ENCODE peak calls at places on chromosomes 4 and X, in five cellular contexts. G is activated B cell treated with CpG ODN at 0.5 μM for 24 hours, I is AG09309, X is neural crest cell, M is HepG2. J is an unnamed sample.

GRCh38 chr4:14078311-14078710 is 450.8 kb upstream of the BOD1L1 start:
- DNase-seq in M (no peak), I (no peak), G (no peak), X (no peak), J (no peak)

GRCh38 chr4:10554694-10555093 is 97.5 kb upstream of the ZNF518B start:
- DNase-seq in I (peak; percentile 8), G (no peak), M (peak; percentile 38), X (peak; percentile 80), J (no peak)

GRCh38 chr4:8528713-8529112 is 51.5 kb upstream of the GPR78 start:
- DNase-seq in I (no peak), G (no peak), M (no peak), X (no peak), J (no peak)

GRCh38 chr4:2870098-2870497 is 26.5 kb downstream of the ADD1 start:
- DNase-seq in M (no peak), I (no peak), X (no peak), G (no peak), J (no peak)

GRCh38 chrX:132169554-132169953 is 41.7 kb upstream of the FRMD7 start:
- DNase-seq in M (peak; percentile 13), I (no peak), X (no peak), G (no peak), J (no peak)

GRCh38 chrX:13364230-13364629 is 44.4 kb upstream of the ATXN3L start:
- DNase-seq in M (no peak), G (no peak), X (no peak), I (no peak), J (no peak)

GRCh38 chr4:46329118-46329976 is 60.6 kb downstream of the GABRA2 start:
- DNase-seq in M (peak; percentile 46), G (no peak), X (peak; percentile 26), I (no peak), J (no peak)

GRCh38 chr4:94757192-94758140 is at the start of gene BMPR1B:
- DNase-seq in X (peak; percentile 42), I (peak; percentile 35), M (no peak), G (no peak), J (no peak)

GRCh38 chr4:123351713-123352112 is 44.9 kb upstream of the SPRY1 start:
- DNase-seq in G (no peak), M (no peak), I (no peak), X (no peak), J (no peak)

GRCh38 chr4:22434895-22435294 is 81.0 kb downstream of the ADGRA3 start:
- DNase-seq in I (peak; percentile 10), G (no peak), M (peak; percentile 59), X (peak; percentile 18), J (no peak)

GRCh38 chr4:17809667-17810066 is 890 bp downstream of the DCAF16 start:
- DNase-seq in M (peak; percentile 4), G (no peak), I (no peak), X (no peak), J (no peak)

GRCh38 chr4:124322234-124322831 is 390.2 kb downstream of the ANKRD50 start:
- DNase-seq in X (no peak), M (peak; percentile 8), G (no peak), I (no peak), J (no peak)

GRCh38 chr4:26174033-26174432 is 146.8 kb upstream of the RBPJ start:
- DNase-seq in G (no peak), I (no peak), M (no peak), X (no peak), J (no peak)

GRCh38 chr4:77881460-77882295 is 19.0 kb downstream of the MRPL1 start:
- DNase-seq in G (no peak), X (no peak), I (no peak), M (peak; percentile 80), J (no peak)

GRCh38 chrX:23901805-23902204 is 5.9 kb downstream of the APOO start:
- DNase-seq in I (no peak), X (peak; percentile 34), M (peak; percentile 77), G (no peak), J (no peak)

GRCh38 chr4:2837110-2837903 is 6.3 kb upstream of the ADD1 start:
- DNase-seq in G (no peak), I (no peak), M (no peak), X (no peak), J (no peak)

GRCh38 chr4:2135083-2135482 is 76.0 kb downstream of the NAT8L start:
- DNase-seq in M (no peak), G (no peak), X (no peak), I (no peak), J (no peak)

GRCh38 chr4:26088433-26088928 is 174.5 kb downstream of the SMIM20 start:
- DNase-seq in X (no peak), I (peak; percentile 43), G (no peak), M (no peak), J (no peak)

GRCh38 chr4:185265942-185266341 is 56.5 kb downstream of the SNX25 start:
- DNase-seq in M (no peak), X (no peak), G (no peak), I (no peak), J (no peak)

GRCh38 chr4:123340381-123340701 is 56.3 kb upstream of the SPRY1 start:
- DNase-seq in I (peak; percentile 60), G (no peak), M (peak; percentile 78), X (no peak), J (no peak)

GRCh38 chrX:71095971-71096701 is 485 bp downstream of the FOXO4 start:
- DNase-seq in M (no peak), I (no peak), X (no peak), G (peak; percentile 20), J (no peak)

GRCh38 chr4:31045151-31045550 is 325.0 kb downstream of the PCDH7 start:
- DNase-seq in X (no peak), G (no peak), M (no peak), I (no peak), J (no peak)

GRCh38 chr4:42925921-42926320 is 33.4 kb downstream of the GRXCR1 start:
- DNase-seq in X (no peak), G (no peak), I (no peak), M (no peak), J (no peak)

GRCh38 chrX:44058339-44058738 is 85.1 kb upstream of the NDP start:
- DNase-seq in I (no peak), G (no peak), X (no peak), M (no peak), J (no peak)

GRCh38 chr4:148248824-148249223 is 193.4 kb downstream of the NR3C2 start:
- DNase-seq in X (no peak), I (no peak), G (no peak), M (no peak), J (no peak)

GRCh38 chr4:71187399-71188196 is 151.2 kb upstream of the SLC4A4 start:
- DNase-seq in I (peak; percentile 11), G (peak; percentile 26), M (no peak), X (no peak), J (peak; percentile 30)

GRCh38 chr4:182859730-182860129 is 57.5 kb downstream of the DCTD start:
- DNase-seq in X (no peak), I (no peak), G (no peak), M (no peak), J (no peak)

GRCh38 chr4:173538903-173539445 is 8.9 kb upstream of the HAND2 start:
- DNase-seq in I (no peak), M (no peak), X (no peak), G (no peak), J (no peak)

GRCh38 chr4:20773144-20773997 is 73.1 kb downstream of the PACRGL start:
- DNase-seq in G (no peak), X (peak; percentile 59), I (peak; percentile 8), M (peak; percentile 40), J (peak; percentile 25)

GRCh38 chr4:26406346-26406975 is 83.8 kb downstream of the CCKAR start:
- DNase-seq in I (no peak), M (no peak), G (no peak), X (no peak), J (no peak)

GRCh38 chrX:85109235-85109634 is 105.6 kb downstream of the APOOL start:
- DNase-seq in I (no peak), X (no peak), G (no peak), M (peak; percentile 12), J (no peak)

GRCh38 chr4:95193391-95194224 is 355.2 kb downstream of the UNC5C start:
- DNase-seq in M (no peak), I (no peak), G (no peak), X (no peak), J (no peak)

GRCh38 chr4:141448490-141448889 is 187.9 kb upstream of the IL15 start:
- DNase-seq in G (no peak), M (no peak), I (no peak), X (no peak), J (no peak)

GRCh38 chrX:119954374-119954773 is 10.8 kb upstream of the NKAP start:
- DNase-seq in I (no peak), X (no peak), M (no peak), G (no peak), J (no peak)

GRCh38 chr4:100493756-100494155 is 24.1 kb downstream of the EMCN start:
- DNase-seq in M (no peak), X (no peak), I (no peak), G (no peak), J (no peak)

GRCh38 chr4:2261110-2261852 is 628 bp downstream of the MXD4 start:
- DNase-seq in G (peak; percentile 64), M (no peak), X (peak; percentile 40), I (no peak), J (peak; percentile 61)

GRCh38 chr4:152690706-152691651 is 11.2 kb upstream of the TMEM154 start:
- DNase-seq in I (no peak), M (no peak), G (no peak), X (no peak), J (no peak)

GRCh38 chrX:131063613-131064012 is 5.5 kb downstream of the ARHGAP36 start:
- DNase-seq in M (no peak), G (no peak), X (no peak), I (no peak), J (no peak)
- TF ChIP-seq CTCF in M (peak; percentile 29), G (no peak), X (peak; percentile 55), I (no peak), J (no peak)

GRCh38 chr4:86521373-86521969 is 72.6 kb upstream of the PTPN13 start:
- DNase-seq in I (no peak), M (no peak), G (no peak), X (no peak), J (no peak)
- TF ChIP-seq CTCF in I (no peak), M (no peak), G (no peak), X (no peak), J (no peak)

DNA sequence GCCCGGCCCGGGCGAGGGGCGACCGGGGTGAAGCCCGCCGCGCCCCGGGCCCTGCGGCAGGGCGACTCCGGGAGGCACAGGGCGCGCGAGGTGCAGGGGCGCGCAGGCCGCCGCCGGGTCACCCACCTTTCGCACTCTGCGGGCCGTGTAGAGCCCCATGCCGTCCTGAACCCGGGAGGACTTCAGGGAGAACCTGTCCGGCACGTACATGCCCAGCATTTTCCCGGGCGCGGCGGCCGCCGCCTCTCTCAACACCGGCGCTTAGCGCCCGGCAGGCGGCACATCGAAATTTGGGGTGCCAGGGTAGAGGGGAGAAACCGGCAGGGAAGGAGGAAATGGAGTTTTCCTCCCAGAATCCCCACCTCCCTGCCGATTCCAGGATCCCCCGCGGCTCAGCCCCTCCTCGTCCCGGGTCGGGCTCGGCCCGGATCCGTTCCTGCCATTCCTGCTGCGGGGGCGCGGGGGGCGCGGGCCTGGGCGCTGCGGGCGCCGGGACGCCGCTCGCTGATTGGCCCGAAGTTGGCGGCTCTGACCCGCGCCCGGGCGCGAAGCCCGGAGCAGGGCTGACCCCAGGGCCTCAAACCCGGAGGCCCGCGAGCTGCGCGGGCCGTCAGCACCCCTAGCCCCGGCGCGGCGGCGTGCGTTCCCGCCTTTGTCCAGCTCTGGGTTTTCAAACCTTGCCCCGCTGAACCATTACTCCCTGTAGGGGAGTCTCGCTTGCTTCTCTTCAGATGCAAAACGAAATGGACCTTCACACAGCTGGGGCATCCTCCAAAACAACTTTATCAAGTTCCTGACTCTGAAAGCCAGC is at the start of gene PRDM5:
- DNase-seq in M (no peak), X (peak; percentile 54), G (no peak), I (no peak), J (no peak)
- TF ChIP-seq CTCF in M (no peak), X (peak; percentile 51), G (no peak), I (peak; percentile 30), J (no peak)

GRCh38 chrX:117808413-117808812 is 308.2 kb downstream of the KLHL13 start:
- DNase-seq in M (no peak), I (no peak), G (no peak), X (no peak), J (no peak)
- TF ChIP-seq CTCF in M (no peak), I (no peak), G (no peak), X (no peak), J (no peak)

J was measured in natural killer cell.